ENCODE peak calls at places on chromosome 7, in four cellular contexts. A is CD8-positive, alpha-beta T cell; Z is suprapubic skin; B is glutamatergic neuron. X is an unnamed sample.

GRCh38 chr7:99369767-99370353 is 4.7 kb upstream of the ARPC1B start:
- DNase-seq in B (no peak), Z (no peak), A (no peak), X (no peak)

GRCh38 chr7:13981070-13981469 is 8.4 kb downstream of the ETV1 start:
- DNase-seq in A (no peak), B (no peak), Z (no peak), X (no peak)

GRCh38 chr7:94655562-94655883 is 410 bp downstream of the SGCE start:
- DNase-seq in Z (no peak), B (peak; percentile 43), A (no peak), X (no peak)

GRCh38 chr7:115177832-115178231 is 255.9 kb downstream of the MDFIC start:
- DNase-seq in A (no peak), Z (no peak), B (no peak), X (no peak)

GRCh38 chr7:51961804-51962203 is 645.2 kb upstream of the COBL start:
- DNase-seq in B (no peak), A (no peak), Z (no peak), X (no peak)

GRCh38 chr7:158782638-158783490 is 46.4 kb downstream of the ESYT2 start:
- DNase-seq in B (no peak), A (no peak), Z (no peak), X (no peak)

GRCh38 chr7:104231054-104232046 is 23.5 kb upstream of the ORC5 start:
- DNase-seq in A (peak; percentile 19), Z (no peak), B (peak; percentile 42), X (peak; percentile 48)

GRCh38 chr7:16091951-16092350 is 329.4 kb downstream of the CRPPA start:
- DNase-seq in Z (no peak), B (no peak), A (no peak), X (no peak)

GRCh38 chr7:117837841-117838240 is 35.4 kb downstream of the CTTNBP2 start:
- DNase-seq in B (no peak), Z (no peak), A (no peak), X (no peak)

GRCh38 chr7:50356212-50356944 is 51.9 kb downstream of the IKZF1 start:
- DNase-seq in Z (no peak), A (no peak), B (no peak), X (no peak)

GRCh38 chr7:28509256-28510021 is 97.1 kb downstream of the CREB5 start:
- DNase-seq in B (no peak), Z (no peak), A (no peak), X (no peak)

GRCh38 chr7:143299346-143299745 is 11.2 kb downstream of the CASP2 start:
- DNase-seq in B (no peak), Z (no peak), A (no peak), X (no peak)

GRCh38 chr7:51611937-51612336 is 295.3 kb upstream of the COBL start:
- DNase-seq in B (no peak), A (no peak), Z (no peak), X (no peak)

GRCh38 chr7:69598487-69599148 is 343 bp downstream of the AUTS2 start:
- DNase-seq in A (no peak), Z (no peak), B (no peak), X (no peak)

GRCh38 chr7:95104739-95105138 is 197.3 kb downstream of the PPP1R9A start:
- DNase-seq in Z (no peak), A (no peak), B (no peak), X (no peak)

GRCh38 chr7:11742496-11742895 is 89.5 kb downstream of the THSD7A start:
- DNase-seq in A (no peak), B (no peak), Z (no peak), X (no peak)

GRCh38 chr7:107998150-107998549 is 4.8 kb downstream of the LAMB1 start:
- DNase-seq in Z (no peak), B (no peak), A (no peak), X (no peak)

GRCh38 chr7:108016841-108017775 is 14.1 kb upstream of the LAMB1 start:
- DNase-seq in A (no peak), B (no peak), Z (no peak), X (no peak)

GRCh38 chr7:86926732-86927131 is 132.7 kb downstream of the ELAPOR2 start:
- DNase-seq in B (no peak), A (no peak), Z (no peak), X (peak; percentile 37)

GRCh38 chr7:36549003-36549402 is 159.3 kb downstream of the ANLN start:
- DNase-seq in Z (no peak), B (no peak), A (no peak), X (no peak)

GRCh38 chr7:66380285-66380888 is 175.3 kb downstream of the TPST1 start:
- DNase-seq in B (no peak), A (no peak), Z (no peak), X (no peak)

GRCh38 chr7:70694357-70694908 is 437.5 kb upstream of the GALNT17 start:
- DNase-seq in Z (no peak), B (peak; percentile 66), A (no peak), X (peak; percentile 49)

GRCh38 chr7:44819292-44819691 is 22.8 kb downstream of the PPIA start:
- DNase-seq in A (no peak), Z (no peak), B (no peak), X (no peak)

GRCh38 chr7:44811571-44811970 is 15.1 kb downstream of the PPIA start:
- DNase-seq in B (no peak), A (no peak), Z (no peak), X (no peak)

GRCh38 chr7:44811093-44811492 is 14.6 kb downstream of the PPIA start:
- DNase-seq in B (no peak), A (no peak), Z (no peak), X (no peak)

DNA sequence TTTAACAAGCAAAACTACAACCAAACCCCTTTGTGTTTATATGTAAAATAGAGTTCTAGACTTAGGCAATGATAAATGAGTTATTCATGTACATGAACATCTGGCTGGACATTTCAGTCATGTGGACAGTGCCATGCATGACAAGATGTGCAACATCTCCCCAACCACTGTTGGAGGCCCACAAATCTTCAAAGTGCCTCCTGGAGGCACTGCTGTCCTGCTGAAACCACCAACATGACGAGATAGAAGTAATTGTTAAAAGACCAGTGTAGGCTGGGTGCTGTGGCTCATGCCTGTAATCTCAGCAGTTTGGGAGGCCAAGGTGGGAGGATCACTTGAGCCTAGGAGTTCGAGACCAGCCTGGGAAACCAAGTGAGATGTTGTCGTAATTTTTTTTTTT is 18.5 kb downstream of the PPIA start:
- DNase-seq in B (no peak), Z (no peak), A (no peak), X (no peak)
- TF ChIP-seq CTCF in B (no peak), Z (no peak), A (no peak), X (no peak)

GRCh38 chr7:112226701-112227276 is 20.3 kb downstream of the ZNF277 start:
- DNase-seq in B (no peak), Z (no peak), A (no peak), X (no peak)
- TF ChIP-seq CTCF in B (no peak), Z (no peak), A (no peak), X (no peak)

GRCh38 chr7:55964261-55964801 is at the start of gene NIPSNAP2:
- DNase-seq in B (peak; percentile 79), A (peak; percentile 54), Z (no peak), X (peak; percentile 62)
- TF ChIP-seq CTCF in B (peak; percentile 67), A (peak; percentile 45), Z (peak; percentile 54), X (peak; percentile 66)

GRCh38 chr7:142298009-142298408 is 40.2 kb upstream of the PRSS58 start:
- DNase-seq in A (no peak), Z (no peak), B (no peak), X (no peak)
- TF ChIP-seq CTCF in A (no peak), Z (no peak), B (peak; percentile 53), X (peak; percentile 43)

GRCh38 chr7:152956006-152956405 is 196.5 kb downstream of the ACTR3B start:
- DNase-seq in Z (no peak), A (no peak), B (no peak), X (no peak)

GRCh38 chr7:152959610-152960009 is 200.1 kb downstream of the ACTR3B start:
- DNase-seq in A (no peak), Z (no peak), B (no peak), X (no peak)
- TF ChIP-seq CTCF in A (no peak), Z (no peak), B (no peak), X (no peak)